ENCODE peak calls at places on chromosome 16, in five cellular contexts. S, N, L, U and Q are unnamed samples. For H3K9me3, the result is how much of the 10 kb centered on the place peaks cover.

GRCh38 chr16:67563708-67564468 is 1.6 kb downstream of the CTCF start:
- DNase-seq in U (no peak), N (peak), L (peak), S (peak), Q (peak)

GRCh38 chr16:63067141-63067540 is 1030.9 kb upstream of the CDH8 start:
- DNase-seq in N (no peak), U (no peak), S (peak), L (no peak), Q (no peak)

GRCh38 chr16:17589898-17590297 is 119.1 kb upstream of the XYLT1 start:
- DNase-seq in N (no peak), S (no peak), L (no peak), U (no peak), Q (no peak)

GRCh38 chr16:75908718-75909117 is 182.4 kb upstream of the CPHXL start:
- DNase-seq in N (no peak), L (no peak), S (no peak), U (no peak), Q (no peak)

GRCh38 chr16:56911771-56912541 is 20.0 kb upstream of the HERPUD1 start:
- DNase-seq in N (peak), L (peak), S (peak), U (peak), Q (peak)

GRCh38 chr16:14070877-14071575 is at the start of gene MRTFB:
- DNase-seq in U (peak), N (peak), S (peak), L (peak), Q (peak)

GRCh38 chr16:27085182-27085581 is 18.5 kb downstream of the C16orf82 start:
- DNase-seq in N (no peak), U (no peak), S (peak), L (no peak), Q (no peak)

GRCh38 chr16:79071424-79071823 is 529.1 kb downstream of the MAF start:
- DNase-seq in U (no peak), S (no peak), N (no peak), L (no peak), Q (no peak)

GRCh38 chr16:4586297-4586696 is 28.4 kb downstream of the UBALD1 start:
- DNase-seq in L (no peak), S (no peak), U (no peak), N (no peak), Q (no peak)

GRCh38 chr16:71882505-71883192 is 1.3 kb downstream of the ZNF821 start:
- DNase-seq in S (peak), N (peak), L (peak), U (peak), Q (peak)

GRCh38 chr16:13376174-13376573 is 474.8 kb downstream of the SHISA9 start:
- DNase-seq in L (no peak), U (no peak), S (no peak), N (no peak), Q (no peak)

GRCh38 chr16:1520461-1520860 is 13.0 kb upstream of the TMEM204 start:
- DNase-seq in U (no peak), S (no peak), N (no peak), L (no peak), Q (no peak)

GRCh38 chr16:10321407-10322397 is 64.2 kb upstream of the ATF7IP2 start:
- DNase-seq in U (no peak), S (no peak), N (no peak), L (no peak), Q (no peak)

GRCh38 chr16:21656795-21657768 is 4.7 kb upstream of the IGSF6 start:
- DNase-seq in L (peak), S (peak), N (peak), U (peak), Q (peak)

GRCh38 chr16:29664133-29664912 is 1.3 kb downstream of the SPN start:
- DNase-seq in L (no peak), U (no peak), N (no peak), S (peak), Q (no peak)

GRCh38 chr16:11682655-11683096 is 14.4 kb downstream of the SNN start:
- DNase-seq in N (peak), S (no peak), U (no peak), L (no peak), Q (peak)

GRCh38 chr16:67419931-67420330 is 3.7 kb upstream of the ZDHHC1 start:
- DNase-seq in N (no peak), L (no peak), U (no peak), S (no peak), Q (no peak)

GRCh38 chr16:50575743-50576142 is 27.5 kb downstream of the NKD1 start:
- DNase-seq in S (no peak), N (no peak), L (no peak), U (no peak), Q (no peak)

GRCh38 chr16:86899156-86899555 is 320.8 kb downstream of the FOXL1 start:
- DNase-seq in S (no peak), L (no peak), U (no peak), N (no peak), Q (no peak)

GRCh38 chr16:29230671-29231091 is 175.8 kb downstream of the NPIPB11 start:
- DNase-seq in L (no peak), N (peak), S (peak), U (no peak), Q (peak)

GRCh38 chr16:87332150-87332549 is 15.0 kb upstream of the C16orf95 start:
- DNase-seq in U (no peak), L (no peak), S (no peak), N (peak), Q (peak)

GRCh38 chr16:27179500-27180072 is 23.7 kb upstream of the KDM8 start:
- DNase-seq in L (peak), N (peak), S (peak), U (peak), Q (peak)

GRCh38 chr16:9033125-9033830 is 58.2 kb upstream of the HAPSTR1 start:
- DNase-seq in S (peak), L (peak), U (no peak), N (peak), Q (peak)

GRCh38 chr16:67483731-67484525 is 581 bp upstream of the AGRP start:
- DNase-seq in U (no peak), N (peak), L (no peak), S (no peak), Q (no peak)

GRCh38 chr16:81315271-81316175 is 761 bp downstream of the GAN start:
- DNase-seq in L (peak), N (peak), U (no peak), S (peak), Q (peak)

GRCh38 chr16:23855010-23855409 is 19.2 kb downstream of the PRKCB start:
- DNase-seq in L (no peak), S (no peak), N (no peak), U (no peak), Q (no peak)

GRCh38 chr16:14500791-14501190 is 129.3 kb downstream of the PARN start:
- DNase-seq in L (no peak), U (no peak), S (no peak), N (peak), Q (peak)

GRCh38 chr16:65908568-65908967 is 457.9 kb upstream of the CDH5 start:
- DNase-seq in L (no peak), U (no peak), N (no peak), S (peak), Q (no peak)

DNA sequence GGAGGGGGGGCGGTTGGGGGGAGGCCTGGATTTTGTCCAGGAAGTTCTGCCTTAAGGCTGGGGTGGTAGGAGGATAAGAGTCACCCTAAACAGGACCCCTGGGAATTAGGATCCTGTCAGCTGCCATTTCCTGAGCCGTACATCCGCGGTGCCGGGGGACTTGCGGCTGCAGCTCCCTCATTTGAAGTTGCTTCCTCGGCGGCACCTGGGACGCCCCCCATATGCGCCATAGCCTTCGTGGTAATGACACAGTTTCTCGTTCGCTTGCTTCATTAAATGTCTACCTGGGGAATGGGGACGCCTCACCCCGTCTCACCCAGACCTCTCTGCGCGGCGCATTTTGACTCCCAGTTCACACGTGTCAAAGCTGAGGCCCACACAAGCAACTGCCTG is 55.1 kb upstream of the PABPN1L start:
- DNase-seq in U (no peak), S (no peak), L (no peak), N (no peak), Q (no peak)
- H3K9ac ChIP-seq in U (peak), S (no peak), L (no peak), N (no peak), Q (peak)

DNA sequence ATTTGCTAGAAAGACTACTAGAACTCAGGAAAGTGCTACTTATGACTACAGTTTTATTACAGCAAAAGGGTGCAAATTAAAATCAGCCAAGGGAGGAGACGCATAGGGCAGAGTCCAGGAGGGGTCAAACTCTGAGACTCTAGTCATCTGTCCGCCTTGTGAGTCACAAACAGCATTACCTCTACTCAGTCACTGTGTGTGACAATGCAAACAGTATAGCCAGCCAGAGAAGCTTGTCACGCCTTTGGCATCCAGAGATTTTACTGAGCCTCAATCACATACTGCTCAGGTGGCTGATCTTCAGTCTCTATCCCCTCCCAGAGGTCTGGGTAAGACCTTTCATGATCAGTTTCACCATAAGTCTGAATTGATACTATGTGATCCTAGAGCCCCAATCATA is 49.0 kb upstream of the CLEC19A start:
- DNase-seq in U (no peak), L (peak), N (no peak), S (no peak), Q (no peak)
- H3K9me3 ChIP-seq in U (under half), L (under half), N (under half), S (under half), Q (under half)

GRCh38 chr16:84596161-84596560 is 21.7 kb downstream of the COTL1 start:
- DNase-seq in U (no peak), N (no peak), L (no peak), S (no peak), Q (no peak)

GRCh38 chr16:84599528-84600202 is 18.2 kb downstream of the COTL1 start:
- DNase-seq in L (peak), U (no peak), N (peak), S (peak), Q (peak)

GRCh38 chr16:84596801-84597517 is 20.9 kb downstream of the COTL1 start:
- DNase-seq in U (no peak), S (no peak), N (no peak), L (no peak), Q (no peak)

GRCh38 chr16:84598391-84598750 is 19.5 kb downstream of the COTL1 start:
- DNase-seq in U (no peak), L (no peak), S (peak), N (no peak), Q (no peak)

GRCh38 chr16:84597518-84598390 is 20.1 kb downstream of the COTL1 start:
- DNase-seq in L (no peak), S (no peak), U (no peak), N (no peak), Q (no peak)
- H3K4me3 ChIP-seq in L (no peak), S (no peak), U (peak), N (no peak), Q (no peak)

DNA sequence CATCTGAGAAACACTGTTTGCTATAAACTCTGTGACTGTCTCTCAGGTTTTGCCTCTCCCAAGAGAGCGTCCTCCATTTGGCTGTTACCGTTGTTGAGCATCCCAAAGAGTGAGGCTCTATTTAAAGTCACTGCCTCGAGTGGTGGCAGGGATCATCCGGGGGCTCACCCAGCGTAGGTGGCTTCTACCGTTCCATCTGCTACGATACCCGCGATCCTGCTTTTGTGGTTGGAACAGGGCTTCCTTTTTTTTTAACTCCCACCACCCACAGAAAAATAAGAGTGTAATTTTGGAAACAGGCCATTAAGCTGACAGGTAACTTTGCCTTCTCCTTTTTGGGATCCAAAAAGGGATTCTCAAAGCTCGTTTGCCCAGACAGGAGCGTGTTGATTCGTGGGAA is 36.4 kb downstream of the KNOP1 start:
- DNase-seq in L (no peak), U (no peak), S (no peak), N (no peak), Q (no peak)
- H3K9ac ChIP-seq in L (no peak), U (no peak), S (no peak), N (no peak), Q (no peak)

DNA sequence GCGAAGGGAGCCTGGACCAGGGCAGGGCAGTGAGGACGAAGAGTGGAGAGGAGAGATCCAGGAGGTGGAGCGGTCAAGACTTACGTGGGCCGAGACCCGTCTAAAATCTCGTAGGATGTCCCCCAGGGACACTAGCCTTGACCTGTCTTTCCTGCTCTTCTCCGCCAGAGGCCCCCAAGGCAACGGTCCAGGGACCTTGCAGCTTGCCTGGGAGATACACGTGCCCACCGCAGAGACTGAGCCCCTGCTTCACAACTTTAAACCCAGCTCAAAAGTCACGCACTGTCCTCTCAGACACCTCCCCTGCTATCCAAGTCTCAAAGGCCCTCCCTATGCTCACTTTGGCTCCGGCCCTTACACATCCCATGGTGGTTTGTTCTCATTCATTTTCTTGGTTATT is 9.4 kb downstream of the TIGD7 start:
- DNase-seq in S (no peak), U (no peak), L (no peak), N (no peak), Q (no peak)
- H3K9me3 ChIP-seq in S (under half), U (under half), L (under half), N (half or more), Q (half or more)

DNA sequence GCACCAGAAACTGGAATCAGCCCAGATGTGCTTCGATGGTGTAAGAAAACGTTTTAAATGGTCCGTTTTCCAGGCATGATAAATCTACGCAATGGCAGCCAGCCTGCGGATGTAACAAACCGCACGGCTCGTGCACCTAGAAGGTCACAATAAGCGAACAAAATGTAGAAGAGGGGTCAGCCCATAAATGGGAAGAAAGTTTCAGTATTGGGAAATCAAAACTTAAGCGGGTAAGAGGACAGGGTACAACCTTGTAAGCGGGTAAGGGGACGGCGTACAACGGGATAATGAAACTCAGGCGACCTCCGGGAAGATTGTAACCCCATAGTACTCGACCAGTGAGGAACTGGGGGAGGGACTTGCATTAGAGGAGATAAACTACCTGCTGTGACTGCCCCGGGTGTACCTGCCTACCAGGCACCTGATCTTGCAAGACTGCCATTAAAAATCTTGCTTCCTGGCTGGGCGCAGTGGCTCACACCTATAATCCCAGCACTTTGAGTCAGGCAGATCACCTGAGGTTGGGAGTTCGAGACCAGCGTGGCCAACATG is 66.6 kb downstream of the ANKRD11 start:
- DNase-seq in N (no peak), L (no peak), S (no peak), U (no peak), Q (no peak)
- H3K4me3 ChIP-seq in N (no peak), L (no peak), S (no peak), U (peak), Q (no peak)

GRCh38 chr16:89343501-89344291 is 126.2 kb downstream of the ZNF778 start:
- DNase-seq in U (no peak), S (no peak), L (peak), N (peak), Q (peak)
- H3K9ac ChIP-seq in U (no peak), S (no peak), L (peak), N (no peak), Q (peak)

DNA sequence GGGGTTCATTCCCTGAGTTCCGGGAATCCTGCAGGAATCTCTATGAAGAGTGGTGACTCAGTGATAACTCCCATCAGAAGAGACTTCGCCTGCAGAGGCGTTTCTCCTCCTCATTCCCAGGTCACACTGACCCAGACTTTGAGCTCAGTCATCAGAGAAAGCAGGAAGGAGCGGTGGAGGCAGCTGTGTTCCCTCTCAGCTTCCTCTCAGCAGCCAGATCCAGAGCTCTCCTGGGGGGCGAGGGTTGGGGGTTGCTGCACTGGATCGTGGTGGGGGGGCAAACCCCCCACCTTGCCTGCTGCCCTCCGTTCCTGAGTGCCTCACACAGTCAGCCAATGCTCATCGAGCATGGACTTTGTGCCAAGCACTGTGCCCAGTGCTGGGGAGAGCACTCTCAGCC is 271.2 kb downstream of the CBLN1 start:
- DNase-seq in N (no peak), L (no peak), U (no peak), S (no peak), Q (no peak)
- H3K9me3 ChIP-seq in N (under half), L (under half), U (under half), S (under half), Q (under half)